ENCODE peak calls at places on chromosomes 11 and 22, in seven cellular contexts. One of them, this sample, is unnamed.

GRCh38 chr11:45459501-45459900 is 173.4 kb upstream of the SYT13 start:
- DNase-seq in left colon: no peak
- DNase-seq in chondrocyte: no peak
- DNase-seq in CD4-positive, alpha-beta T cell: no peak
- DNase-seq in NCI-H2029 treated with DMSO at 0.1 percent for 48 hours: no peak
- DNase-seq in LHCN-M2: no peak
- DNase-seq in neural crest cell: no peak
- DNase-seq in this sample: no peak

GRCh38 chr11:117369521-117369920 is 41.9 kb downstream of the CEP164 start:
- DNase-seq in CD4-positive, alpha-beta T cell: no peak
- DNase-seq in left colon: no peak
- DNase-seq in neural crest cell: no peak
- DNase-seq in chondrocyte: no peak
- DNase-seq in LHCN-M2: no peak
- DNase-seq in NCI-H2029 treated with DMSO at 0.1 percent for 48 hours: no peak
- DNase-seq in this sample: no peak

GRCh38 chr11:123020968-123021367 is 39.3 kb upstream of the BSX start:
- DNase-seq in chondrocyte: no peak
- DNase-seq in LHCN-M2: peak
- DNase-seq in CD4-positive, alpha-beta T cell: no peak
- DNase-seq in NCI-H2029 treated with DMSO at 0.1 percent for 48 hours: peak
- DNase-seq in left colon: no peak
- DNase-seq in neural crest cell: peak
- DNase-seq in this sample: peak

GRCh38 chr11:34215806-34216453 is 110.5 kb downstream of the NAT10 start:
- DNase-seq in NCI-H2029 treated with DMSO at 0.1 percent for 48 hours: no peak
- DNase-seq in left colon: no peak
- DNase-seq in chondrocyte: no peak
- DNase-seq in LHCN-M2: no peak
- DNase-seq in neural crest cell: no peak
- DNase-seq in CD4-positive, alpha-beta T cell: no peak
- DNase-seq in this sample: no peak

GRCh38 chr11:125494601-125494986 is 1.5 kb downstream of the FEZ1 start:
- DNase-seq in LHCN-M2: no peak
- DNase-seq in neural crest cell: no peak
- DNase-seq in left colon: no peak
- DNase-seq in CD4-positive, alpha-beta T cell: no peak
- DNase-seq in chondrocyte: no peak
- DNase-seq in NCI-H2029 treated with DMSO at 0.1 percent for 48 hours: no peak
- DNase-seq in this sample: no peak

GRCh38 chr11:20045098-20045688 is 115.1 kb downstream of the DBX1 start:
- DNase-seq in NCI-H2029 treated with DMSO at 0.1 percent for 48 hours: no peak
- DNase-seq in CD4-positive, alpha-beta T cell: no peak
- DNase-seq in left colon: no peak
- DNase-seq in chondrocyte: no peak
- DNase-seq in neural crest cell: no peak
- DNase-seq in LHCN-M2: no peak
- DNase-seq in this sample: no peak

GRCh38 chr11:115806056-115806455 is 301.8 kb upstream of the CADM1 start:
- DNase-seq in LHCN-M2: no peak
- DNase-seq in chondrocyte: no peak
- DNase-seq in neural crest cell: no peak
- DNase-seq in left colon: no peak
- DNase-seq in NCI-H2029 treated with DMSO at 0.1 percent for 48 hours: no peak
- DNase-seq in CD4-positive, alpha-beta T cell: no peak
- DNase-seq in this sample: no peak

GRCh38 chr22:26884921-26885320 is 227.5 kb downstream of the MIAT start:
- DNase-seq in CD4-positive, alpha-beta T cell: no peak
- DNase-seq in NCI-H2029 treated with DMSO at 0.1 percent for 48 hours: no peak
- DNase-seq in chondrocyte: no peak
- DNase-seq in LHCN-M2: no peak
- DNase-seq in left colon: no peak
- DNase-seq in neural crest cell: no peak
- DNase-seq in this sample: no peak

GRCh38 chr11:69385466-69385820 is 91.5 kb downstream of the MYEOV start:
- DNase-seq in left colon: no peak
- DNase-seq in NCI-H2029 treated with DMSO at 0.1 percent for 48 hours: no peak
- DNase-seq in CD4-positive, alpha-beta T cell: no peak
- DNase-seq in chondrocyte: peak
- DNase-seq in neural crest cell: no peak
- DNase-seq in LHCN-M2: no peak
- DNase-seq in this sample: no peak

GRCh38 chr11:118649941-118650340 is 29.5 kb downstream of the TREH start:
- DNase-seq in neural crest cell: no peak
- DNase-seq in chondrocyte: no peak
- DNase-seq in CD4-positive, alpha-beta T cell: no peak
- DNase-seq in left colon: no peak
- DNase-seq in LHCN-M2: no peak
- DNase-seq in NCI-H2029 treated with DMSO at 0.1 percent for 48 hours: no peak
- DNase-seq in this sample: no peak

GRCh38 chr11:57798905-57799559 is 37.4 kb downstream of the CTNND1 start:
- DNase-seq in neural crest cell: no peak
- DNase-seq in CD4-positive, alpha-beta T cell: no peak
- DNase-seq in left colon: peak
- DNase-seq in LHCN-M2: peak
- DNase-seq in chondrocyte: no peak
- DNase-seq in NCI-H2029 treated with DMSO at 0.1 percent for 48 hours: peak
- DNase-seq in this sample: no peak

GRCh38 chr11:65661599-65662246 is 993 bp downstream of the RELA start:
- DNase-seq in LHCN-M2: no peak
- DNase-seq in neural crest cell: no peak
- DNase-seq in CD4-positive, alpha-beta T cell: no peak
- DNase-seq in NCI-H2029 treated with DMSO at 0.1 percent for 48 hours: no peak
- DNase-seq in left colon: peak
- DNase-seq in chondrocyte: peak
- DNase-seq in this sample: no peak

GRCh38 chr11:125939081-125939521 is 6.7 kb upstream of the VSIG10L2 start:
- DNase-seq in CD4-positive, alpha-beta T cell: no peak
- DNase-seq in chondrocyte: no peak
- DNase-seq in LHCN-M2: no peak
- DNase-seq in left colon: no peak
- DNase-seq in NCI-H2029 treated with DMSO at 0.1 percent for 48 hours: no peak
- DNase-seq in neural crest cell: no peak
- DNase-seq in this sample: no peak

GRCh38 chr22:43976861-43977795 is 21.9 kb downstream of the SAMM50 start:
- DNase-seq in NCI-H2029 treated with DMSO at 0.1 percent for 48 hours: no peak
- DNase-seq in CD4-positive, alpha-beta T cell: no peak
- DNase-seq in neural crest cell: no peak
- DNase-seq in left colon: no peak
- DNase-seq in chondrocyte: no peak
- DNase-seq in LHCN-M2: no peak
- DNase-seq in this sample: no peak

GRCh38 chr22:18076060-18076497 is 1.7 kb upstream of the PEX26 start:
- DNase-seq in neural crest cell: peak
- DNase-seq in chondrocyte: no peak
- DNase-seq in CD4-positive, alpha-beta T cell: no peak
- DNase-seq in NCI-H2029 treated with DMSO at 0.1 percent for 48 hours: peak
- DNase-seq in left colon: peak
- DNase-seq in LHCN-M2: peak
- DNase-seq in this sample: peak

GRCh38 chr11:116693206-116694016 is 79.4 kb downstream of the BUD13 start:
- DNase-seq in CD4-positive, alpha-beta T cell: no peak
- DNase-seq in LHCN-M2: no peak
- DNase-seq in left colon: peak
- DNase-seq in neural crest cell: no peak
- DNase-seq in chondrocyte: peak
- DNase-seq in NCI-H2029 treated with DMSO at 0.1 percent for 48 hours: no peak
- DNase-seq in this sample: no peak

GRCh38 chr11:200224-201003 is 6.8 kb downstream of the BET1L start:
- DNase-seq in left colon: no peak
- DNase-seq in LHCN-M2: no peak
- DNase-seq in CD4-positive, alpha-beta T cell: peak
- DNase-seq in chondrocyte: peak
- DNase-seq in NCI-H2029 treated with DMSO at 0.1 percent for 48 hours: no peak
- DNase-seq in neural crest cell: no peak
- DNase-seq in this sample: no peak

GRCh38 chr11:111520565-111520964 is 6.0 kb downstream of the HOATZ start:
- DNase-seq in chondrocyte: no peak
- DNase-seq in LHCN-M2: peak
- DNase-seq in NCI-H2029 treated with DMSO at 0.1 percent for 48 hours: no peak
- DNase-seq in neural crest cell: no peak
- DNase-seq in left colon: no peak
- DNase-seq in CD4-positive, alpha-beta T cell: no peak
- DNase-seq in this sample: no peak

GRCh38 chr11:115330693-115331482 is 173.3 kb downstream of the CADM1 start:
- DNase-seq in CD4-positive, alpha-beta T cell: no peak
- DNase-seq in LHCN-M2: no peak
- DNase-seq in left colon: no peak
- DNase-seq in chondrocyte: no peak
- DNase-seq in neural crest cell: no peak
- DNase-seq in NCI-H2029 treated with DMSO at 0.1 percent for 48 hours: peak
- DNase-seq in this sample: no peak

GRCh38 chr11:122665882-122666281 is 10.4 kb downstream of the UBASH3B start:
- DNase-seq in left colon: no peak
- DNase-seq in CD4-positive, alpha-beta T cell: no peak
- DNase-seq in chondrocyte: no peak
- DNase-seq in LHCN-M2: no peak
- DNase-seq in NCI-H2029 treated with DMSO at 0.1 percent for 48 hours: no peak
- DNase-seq in neural crest cell: no peak
- DNase-seq in this sample: no peak

GRCh38 chr22:46526484-46526839 is 11.0 kb downstream of the CELSR1 start:
- DNase-seq in CD4-positive, alpha-beta T cell: no peak
- DNase-seq in LHCN-M2: no peak
- DNase-seq in left colon: no peak
- DNase-seq in chondrocyte: peak
- DNase-seq in neural crest cell: no peak
- DNase-seq in NCI-H2029 treated with DMSO at 0.1 percent for 48 hours: no peak
- DNase-seq in this sample: no peak

GRCh38 chr22:17633217-17633997 is 4.9 kb upstream of the ATP6V1E1 start:
- DNase-seq in neural crest cell: no peak
- DNase-seq in left colon: no peak
- DNase-seq in chondrocyte: no peak
- DNase-seq in CD4-positive, alpha-beta T cell: no peak
- DNase-seq in NCI-H2029 treated with DMSO at 0.1 percent for 48 hours: no peak
- DNase-seq in LHCN-M2: peak
- DNase-seq in this sample: no peak

GRCh38 chr22:31843526-31843925 is 89.7 kb downstream of the DEPDC5 start:
- DNase-seq in CD4-positive, alpha-beta T cell: no peak
- DNase-seq in NCI-H2029 treated with DMSO at 0.1 percent for 48 hours: no peak
- DNase-seq in chondrocyte: no peak
- DNase-seq in neural crest cell: no peak
- DNase-seq in LHCN-M2: no peak
- DNase-seq in left colon: no peak
- DNase-seq in this sample: no peak

GRCh38 chr11:122253541-122254317 is 137.7 kb upstream of the BLID start:
- DNase-seq in CD4-positive, alpha-beta T cell: no peak
- DNase-seq in neural crest cell: no peak
- DNase-seq in chondrocyte: no peak
- DNase-seq in left colon: no peak
- DNase-seq in NCI-H2029 treated with DMSO at 0.1 percent for 48 hours: no peak
- DNase-seq in LHCN-M2: no peak
- DNase-seq in this sample: no peak

GRCh38 chr11:113275602-113276001 is 38.8 kb upstream of the TTC12 start:
- DNase-seq in NCI-H2029 treated with DMSO at 0.1 percent for 48 hours: no peak
- DNase-seq in left colon: no peak
- DNase-seq in neural crest cell: no peak
- DNase-seq in chondrocyte: no peak
- DNase-seq in CD4-positive, alpha-beta T cell: no peak
- DNase-seq in LHCN-M2: no peak
- DNase-seq in this sample: no peak

GRCh38 chr11:116605543-116605942 is 167.2 kb downstream of the BUD13 start:
- DNase-seq in left colon: no peak
- DNase-seq in LHCN-M2: peak
- DNase-seq in neural crest cell: peak
- DNase-seq in chondrocyte: no peak
- DNase-seq in CD4-positive, alpha-beta T cell: no peak
- DNase-seq in NCI-H2029 treated with DMSO at 0.1 percent for 48 hours: no peak
- DNase-seq in this sample: no peak

GRCh38 chr22:49703391-49703926 is 124.2 kb downstream of the BRD1 start:
- DNase-seq in NCI-H2029 treated with DMSO at 0.1 percent for 48 hours: no peak
- DNase-seq in LHCN-M2: no peak
- DNase-seq in neural crest cell: no peak
- DNase-seq in chondrocyte: no peak
- DNase-seq in CD4-positive, alpha-beta T cell: no peak
- DNase-seq in left colon: no peak
- DNase-seq in this sample: no peak

GRCh38 chr11:126444072-126444471 is 88.6 kb downstream of the ST3GAL4 start:
- DNase-seq in CD4-positive, alpha-beta T cell: no peak
- DNase-seq in NCI-H2029 treated with DMSO at 0.1 percent for 48 hours: no peak
- DNase-seq in left colon: no peak
- DNase-seq in LHCN-M2: no peak
- DNase-seq in chondrocyte: no peak
- DNase-seq in neural crest cell: no peak
- DNase-seq in this sample: no peak

GRCh38 chr11:1351278-1351937 is 38.3 kb upstream of the BRSK2 start:
- DNase-seq in neural crest cell: no peak
- DNase-seq in left colon: peak
- DNase-seq in CD4-positive, alpha-beta T cell: no peak
- DNase-seq in chondrocyte: no peak
- DNase-seq in LHCN-M2: no peak
- DNase-seq in NCI-H2029 treated with DMSO at 0.1 percent for 48 hours: no peak
- DNase-seq in this sample: no peak